ENCODE peak calls at places on chromosomes 7 and 10, in seven cellular contexts. M is mesenteric fat pad; W is posterior cingulate gyrus; F is T-helper 2 cell; K is activated CD4-positive, alpha-beta T cell treated with anti-CD3 and anti-CD28 coated beads for 48 hours; N is stimulated activated CD4-positive, alpha-beta T cell treated with anti-CD3 and anti-CD28 coated beads, Interleukin-12 subunit alpha, Interleukin-12 subunit beta, amount 100 ng/mL, for 24 hours; X is NCI-H1930. T is an unnamed sample.

GRCh38 chr10:69220041-69220451 is at the start of gene HKDC1:
- DNase-seq in W (no peak), K (no peak), M (no peak), X (no peak), F (no peak), N (no peak), T (no peak)

GRCh38 chr7:37508063-37508462 is 59.4 kb upstream of the ELMO1 start:
- DNase-seq in N (no peak), M (no peak), X (no peak), F (no peak), W (no peak), K (no peak), T (no peak)

GRCh38 chr10:6074489-6075301 is 12.5 kb upstream of the IL2RA start:
- DNase-seq in W (no peak), X (no peak), N (no peak), M (no peak), F (no peak), K (peak; percentile 45), T (no peak)

GRCh38 chr10:34698979-34699378 is 116.1 kb downstream of the PARD3 start:
- DNase-seq in F (no peak), W (no peak), K (no peak), X (no peak), M (no peak), N (no peak), T (no peak)

GRCh38 chr7:30917216-30917893 is 5.7 kb downstream of the AQP1 start:
- DNase-seq in W (no peak), F (no peak), X (no peak), K (no peak), N (no peak), M (no peak), T (no peak)

GRCh38 chr7:151650161-151650560 is 130.5 kb upstream of the RHEB start:
- DNase-seq in X (no peak), K (no peak), W (no peak), F (no peak), N (no peak), M (no peak), T (no peak)

GRCh38 chr10:28913850-28914249 is 236.5 kb downstream of the BAMBI start:
- DNase-seq in M (no peak), X (no peak), W (no peak), N (no peak), K (no peak), F (no peak), T (no peak)

GRCh38 chr7:128366290-128366689 is 4.8 kb upstream of the PRRT4 start:
- DNase-seq in M (no peak), F (no peak), N (no peak), W (no peak), K (no peak), X (no peak), T (no peak)

GRCh38 chr7:93958216-93958615 is 36.7 kb downstream of the GNG11 start:
- DNase-seq in K (no peak), W (no peak), M (no peak), X (no peak), F (no peak), N (no peak), T (no peak)

GRCh38 chr7:28956608-28957063 is 1.5 kb downstream of the TRIL start:
- DNase-seq in X (peak; percentile 65), W (peak; percentile 49), M (peak; percentile 90), F (no peak), N (no peak), K (peak; percentile 39), T (peak; percentile 54)

GRCh38 chr10:23693398-23693797 is 254.5 kb downstream of the OTUD1 start:
- DNase-seq in F (no peak), K (peak; percentile 61), X (no peak), N (no peak), M (no peak), W (peak; percentile 35), T (no peak)

GRCh38 chr7:85710960-85711359 is 524.1 kb upstream of the SEMA3D start:
- DNase-seq in F (no peak), K (no peak), W (no peak), M (no peak), N (no peak), X (no peak), T (no peak)

GRCh38 chr7:141430426-141431142 is 120.6 kb upstream of the AGK start:
- DNase-seq in M (no peak), X (no peak), K (no peak), W (no peak), N (no peak), F (no peak), T (no peak)

GRCh38 chr10:11253397-11254002 is 235.8 kb downstream of the CELF2 start:
- DNase-seq in X (no peak), N (no peak), F (no peak), K (no peak), W (no peak), M (no peak), T (no peak)

GRCh38 chr7:158301221-158301620 is 286.4 kb downstream of the PTPRN2 start:
- DNase-seq in N (no peak), K (no peak), F (no peak), W (no peak), X (no peak), M (no peak), T (no peak)